ENCODE peak calls at places on chromosomes 11 and 22, in four cellular contexts. One of them, this sample, is unnamed. For H3K36me3, the result is how much of the 10 kb centered on the place peaks cover.

GRCh38 chr22:25582946-25583345 is 18.5 kb downstream of the GRK3 start:
- DNase-seq in adrenal gland: no peak
- DNase-seq in OCI-LY7: no peak
- DNase-seq in GM23248: peak
- DNase-seq in this sample: no peak

GRCh38 chr22:26648761-26649363 is 8.5 kb upstream of the MIAT start:
- DNase-seq in adrenal gland: no peak
- DNase-seq in OCI-LY7: no peak
- DNase-seq in GM23248: no peak
- DNase-seq in this sample: no peak

GRCh38 chr11:86205415-86206268 is 38.9 kb upstream of the EED start:
- DNase-seq in adrenal gland: no peak
- DNase-seq in OCI-LY7: peak
- DNase-seq in GM23248: no peak
- DNase-seq in this sample: no peak

GRCh38 chr11:14015711-14016110 is 53.2 kb downstream of the SPON1 start:
- DNase-seq in adrenal gland: peak
- DNase-seq in OCI-LY7: no peak
- DNase-seq in GM23248: peak
- DNase-seq in this sample: no peak

GRCh38 chr22:44723801-44724200 is 21.8 kb downstream of the PRR5 start:
- DNase-seq in adrenal gland: no peak
- DNase-seq in OCI-LY7: peak
- DNase-seq in GM23248: no peak
- DNase-seq in this sample: no peak

GRCh38 chr11:119284344-119285157 is 32.4 kb downstream of the MCAM start:
- DNase-seq in adrenal gland: no peak
- DNase-seq in OCI-LY7: peak
- DNase-seq in GM23248: peak
- DNase-seq in this sample: no peak

GRCh38 chr11:112318193-112318592 is 57.5 kb upstream of the PLET1 start:
- DNase-seq in adrenal gland: no peak
- DNase-seq in OCI-LY7: no peak
- DNase-seq in GM23248: peak
- DNase-seq in this sample: no peak

GRCh38 chr11:131749100-131749499 is 378.7 kb downstream of the NTM start:
- DNase-seq in adrenal gland: no peak
- DNase-seq in OCI-LY7: no peak
- DNase-seq in GM23248: peak
- DNase-seq in this sample: no peak

GRCh38 chr22:37419916-37420655 is 7.2 kb downstream of the ELFN2 start:
- DNase-seq in adrenal gland: no peak
- DNase-seq in OCI-LY7: no peak
- DNase-seq in GM23248: peak
- DNase-seq in this sample: no peak

GRCh38 chr22:21963286-21963685 is 10.6 kb upstream of the PPM1F start:
- DNase-seq in adrenal gland: no peak
- DNase-seq in OCI-LY7: no peak
- DNase-seq in GM23248: no peak
- DNase-seq in this sample: no peak
- H3K36me3 ChIP-seq in adrenal gland: half or more
- H3K36me3 ChIP-seq in OCI-LY7: half or more
- H3K36me3 ChIP-seq in GM23248: under half
- H3K36me3 ChIP-seq in this sample: half or more

GRCh38 chr11:10770626-10771254 is 19.7 kb downstream of the CTR9 start:
- DNase-seq in adrenal gland: peak
- DNase-seq in OCI-LY7: peak
- DNase-seq in GM23248: peak
- DNase-seq in this sample: no peak
- H3K27ac ChIP-seq in adrenal gland: no peak
- H3K27ac ChIP-seq in OCI-LY7: no peak
- H3K27ac ChIP-seq in GM23248: no peak
- H3K27ac ChIP-seq in this sample: no peak

DNA sequence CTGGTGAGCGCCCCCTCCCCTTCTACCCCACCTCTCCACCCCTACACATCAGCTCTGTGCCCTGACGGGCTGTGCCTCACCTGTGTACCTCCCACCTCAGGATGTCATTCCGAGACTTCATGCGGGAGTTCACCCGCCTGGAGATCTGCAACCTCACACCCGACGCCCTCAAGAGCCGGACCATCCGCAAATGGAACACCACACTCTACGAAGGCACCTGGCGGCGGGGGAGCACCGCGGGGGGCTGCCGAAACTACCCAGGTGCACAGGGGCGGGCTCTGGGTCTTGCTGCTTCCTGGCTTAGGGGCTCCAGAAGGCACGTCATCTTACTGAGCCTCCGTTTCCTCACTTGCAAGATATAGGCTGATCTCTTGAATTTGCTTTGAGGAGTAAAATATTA is 6.8 kb downstream of the CAPN1 start:
- DNase-seq in adrenal gland: no peak
- DNase-seq in OCI-LY7: no peak
- DNase-seq in GM23248: no peak
- DNase-seq in this sample: no peak
- H3K36me3 ChIP-seq in adrenal gland: half or more
- H3K36me3 ChIP-seq in OCI-LY7: under half
- H3K36me3 ChIP-seq in GM23248: under half
- H3K36me3 ChIP-seq in this sample: under half

GRCh38 chr11:46641639-46642038 is 24.3 kb downstream of the ATG13 start:
- DNase-seq in adrenal gland: no peak
- DNase-seq in OCI-LY7: no peak
- DNase-seq in GM23248: no peak
- DNase-seq in this sample: no peak

GRCh38 chr11:46637546-46637945 is 20.2 kb downstream of the ATG13 start:
- DNase-seq in adrenal gland: no peak
- DNase-seq in OCI-LY7: no peak
- DNase-seq in GM23248: no peak
- DNase-seq in this sample: no peak

GRCh38 chr11:46639197-46639839 is 22.0 kb downstream of the ATG13 start:
- DNase-seq in adrenal gland: no peak
- DNase-seq in OCI-LY7: no peak
- DNase-seq in GM23248: no peak
- DNase-seq in this sample: no peak

GRCh38 chr11:46642627-46643335 is 25.4 kb downstream of the ATG13 start:
- DNase-seq in adrenal gland: no peak
- DNase-seq in OCI-LY7: no peak
- DNase-seq in GM23248: no peak
- DNase-seq in this sample: no peak

GRCh38 chr11:46640034-46640788 is 22.9 kb downstream of the ATG13 start:
- DNase-seq in adrenal gland: no peak
- DNase-seq in OCI-LY7: no peak
- DNase-seq in GM23248: no peak
- DNase-seq in this sample: no peak
- H3K27ac ChIP-seq in adrenal gland: no peak
- H3K27ac ChIP-seq in OCI-LY7: no peak
- H3K27ac ChIP-seq in GM23248: no peak
- H3K27ac ChIP-seq in this sample: no peak

GRCh38 chr11:115918579-115918978 is 414.4 kb upstream of the CADM1 start:
- DNase-seq in adrenal gland: no peak
- DNase-seq in OCI-LY7: no peak
- DNase-seq in GM23248: no peak
- DNase-seq in this sample: no peak

GRCh38 chr11:115920841-115921480 is 416.7 kb upstream of the CADM1 start:
- DNase-seq in adrenal gland: no peak
- DNase-seq in OCI-LY7: no peak
- DNase-seq in GM23248: no peak
- DNase-seq in this sample: no peak

GRCh38 chr11:115921540-115921939 is 417.3 kb upstream of the CADM1 start:
- DNase-seq in adrenal gland: no peak
- DNase-seq in OCI-LY7: no peak
- DNase-seq in GM23248: no peak
- DNase-seq in this sample: no peak

GRCh38 chr11:115920087-115920461 is 415.9 kb upstream of the CADM1 start:
- DNase-seq in adrenal gland: no peak
- DNase-seq in OCI-LY7: no peak
- DNase-seq in GM23248: no peak
- DNase-seq in this sample: no peak

GRCh38 chr11:115919341-115920086 is 415.3 kb upstream of the CADM1 start:
- DNase-seq in adrenal gland: no peak
- DNase-seq in OCI-LY7: no peak
- DNase-seq in GM23248: no peak
- DNase-seq in this sample: no peak
- H3K36me3 ChIP-seq in adrenal gland: under half
- H3K36me3 ChIP-seq in OCI-LY7: under half
- H3K36me3 ChIP-seq in GM23248: under half
- H3K36me3 ChIP-seq in this sample: under half

GRCh38 chr22:29758959-29759358 is 7.8 kb downstream of the ZMAT5 start:
- DNase-seq in adrenal gland: no peak
- DNase-seq in OCI-LY7: no peak
- DNase-seq in GM23248: no peak
- DNase-seq in this sample: peak
- H3K27ac ChIP-seq in adrenal gland: no peak
- H3K27ac ChIP-seq in OCI-LY7: no peak
- H3K27ac ChIP-seq in GM23248: no peak
- H3K27ac ChIP-seq in this sample: no peak

DNA sequence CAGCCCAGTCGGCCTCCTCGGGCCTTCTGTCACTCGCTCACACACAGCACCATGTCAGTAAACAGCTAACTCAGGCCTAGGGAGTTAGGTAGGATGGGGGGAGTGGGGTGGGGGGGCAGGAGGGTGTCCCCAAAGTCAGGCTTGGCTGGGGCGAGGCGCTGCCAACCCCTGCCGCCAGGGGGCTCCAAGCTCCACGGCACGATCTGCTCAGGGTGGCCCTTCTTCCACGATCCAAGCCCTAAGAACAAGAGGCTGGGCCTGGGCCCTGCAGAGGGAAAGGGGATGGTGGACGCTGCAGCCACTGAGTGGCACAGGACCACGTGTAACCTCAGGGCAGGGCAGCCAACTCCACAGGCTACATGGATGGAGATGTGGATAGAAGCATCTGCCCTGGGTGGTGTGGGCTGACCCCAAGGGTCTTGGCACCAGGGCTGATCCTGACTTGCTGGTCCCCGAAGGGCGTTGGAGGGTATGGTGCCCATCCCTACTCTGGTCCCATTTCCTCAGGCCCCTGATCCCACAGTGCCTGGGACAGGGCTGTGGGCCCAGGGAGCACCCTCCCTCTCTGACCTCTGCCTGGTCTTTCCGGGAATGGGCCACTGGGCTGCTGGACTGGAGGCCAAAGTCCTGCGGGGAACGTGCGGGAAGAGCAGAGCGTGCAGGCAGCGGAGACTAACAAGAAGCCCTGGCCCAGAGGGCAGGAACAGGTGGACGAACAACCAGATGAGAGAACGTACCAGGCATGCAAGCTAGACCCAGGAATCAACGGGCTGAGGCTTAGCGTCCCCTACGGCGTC is 29.1 kb upstream of the TXNRD2 start:
- DNase-seq in adrenal gland: peak
- DNase-seq in OCI-LY7: peak
- DNase-seq in GM23248: peak
- DNase-seq in this sample: peak
- H3K36me3 ChIP-seq in adrenal gland: under half
- H3K36me3 ChIP-seq in OCI-LY7: under half
- H3K36me3 ChIP-seq in GM23248: under half
- H3K36me3 ChIP-seq in this sample: under half

GRCh38 chr11:67117667-67118058 is 1.4 kb upstream of the KDM2A start:
- DNase-seq in adrenal gland: peak
- DNase-seq in OCI-LY7: no peak
- DNase-seq in GM23248: peak
- DNase-seq in this sample: peak

GRCh38 chr11:67119577-67120391 is 721 bp downstream of the KDM2A start:
- DNase-seq in adrenal gland: peak
- DNase-seq in OCI-LY7: peak
- DNase-seq in GM23248: peak
- DNase-seq in this sample: peak

GRCh38 chr11:67118059-67118766 is 850 bp upstream of the KDM2A start:
- DNase-seq in adrenal gland: peak
- DNase-seq in OCI-LY7: peak
- DNase-seq in GM23248: peak
- DNase-seq in this sample: peak

GRCh38 chr11:67118801-67119576 is at the start of gene KDM2A:
- DNase-seq in adrenal gland: peak
- DNase-seq in OCI-LY7: peak
- DNase-seq in GM23248: peak
- DNase-seq in this sample: peak

GRCh38 chr11:67117176-67117575 is 1.9 kb upstream of the KDM2A start:
- DNase-seq in adrenal gland: no peak
- DNase-seq in OCI-LY7: no peak
- DNase-seq in GM23248: no peak
- DNase-seq in this sample: no peak
- H3K27ac ChIP-seq in adrenal gland: peak
- H3K27ac ChIP-seq in OCI-LY7: no peak
- H3K27ac ChIP-seq in GM23248: no peak
- H3K27ac ChIP-seq in this sample: peak

GRCh38 chr11:3707176-3707575 is 36.0 kb upstream of the CHRNA10 start:
- DNase-seq in adrenal gland: no peak
- DNase-seq in OCI-LY7: no peak
- DNase-seq in GM23248: no peak
- DNase-seq in this sample: no peak
- H3K36me3 ChIP-seq in adrenal gland: half or more
- H3K36me3 ChIP-seq in OCI-LY7: half or more
- H3K36me3 ChIP-seq in GM23248: half or more
- H3K36me3 ChIP-seq in this sample: under half